ENCODE peak calls at places on chromosome 2, in four cellular contexts. R is left cardiac atrium; T is H54; P is stimulated activated CD4-positive, alpha-beta T cell treated with anti-CD3 and anti-CD28 coated beads, Interleukin-1b, Interleukin-23, amount 100 ng/mL, for 24 hours. X is an unnamed sample.

GRCh38 chr2:10120158-10120937 is 2.2 kb upstream of the RRM2 start:
- DNase-seq in R (peak; percentile 96), P (peak; percentile 89), T (peak; percentile 88), X (peak; percentile 92)

GRCh38 chr2:317501-318424 is 29.9 kb upstream of the ALKAL2 start:
- DNase-seq in R (no peak), P (no peak), T (peak; percentile 34), X (no peak)

GRCh38 chr2:69933839-69934613 is 19.1 kb downstream of the MXD1 start:
- DNase-seq in T (no peak), R (peak; percentile 44), P (no peak), X (no peak)

GRCh38 chr2:102488063-102488462 is 15.0 kb downstream of the SLC9A4 start:
- DNase-seq in P (no peak), T (no peak), R (no peak), X (no peak)

GRCh38 chr2:178716394-178716793 is 90.8 kb downstream of the TTN start:
- DNase-seq in P (no peak), R (no peak), T (no peak), X (no peak)

GRCh38 chr2:191001032-191001431 is 12.9 kb downstream of the STAT1 start:
- DNase-seq in P (no peak), R (no peak), T (no peak), X (no peak)

GRCh38 chr2:197615033-197615652 is 60.2 kb downstream of the RFTN2 start:
- DNase-seq in R (no peak), P (no peak), T (no peak), X (no peak)

GRCh38 chr2:202215179-202215578 is 23.2 kb downstream of the SUMO1 start:
- DNase-seq in T (no peak), P (no peak), R (no peak), X (no peak)

GRCh38 chr2:192899466-192899865 is 704.7 kb upstream of the TMEFF2 start:
- DNase-seq in P (no peak), T (no peak), R (no peak), X (no peak)

GRCh38 chr2:130849896-130850787 is 13.4 kb downstream of the ARHGEF4 start:
- DNase-seq in T (no peak), R (no peak), P (no peak), X (no peak)

GRCh38 chr2:10234409-10235094 is 68.2 kb upstream of the HPCAL1 start:
- DNase-seq in P (no peak), T (no peak), R (no peak), X (no peak)

GRCh38 chr2:156706576-156706975 is 270.4 kb downstream of the GPD2 start:
- DNase-seq in P (no peak), R (no peak), T (no peak), X (no peak)

GRCh38 chr2:126963390-126963789 is 64.7 kb downstream of the TEX51 start:
- DNase-seq in P (no peak), T (no peak), R (no peak), X (no peak)